ENCODE peak calls at places on chromosomes 16 and 17, in four cellular contexts. E is PC-3, K is aorta, V is heart left ventricle. O is an unnamed sample.

GRCh38 chr17:29524692-29525091 is 42.1 kb downstream of the ABHD15 start:
- DNase-seq in E (no peak), K (no peak), V (no peak), O (no peak)

GRCh38 chr17:28346746-28347246 is 10.5 kb downstream of the POLDIP2 start:
- DNase-seq in E (no peak), K (no peak), V (no peak), O (no peak)

GRCh38 chr16:49455181-49455990 is 81.8 kb downstream of the C16orf78 start:
- DNase-seq in E (no peak), K (no peak), V (no peak), O (no peak)

GRCh38 chr17:58789160-58789559 is 33.5 kb downstream of the PPM1E start:
- DNase-seq in E (no peak), K (no peak), V (no peak), O (no peak)

GRCh38 chr16:3149630-3150345 is 15.0 kb downstream of the ZNF213 start:
- DNase-seq in E (peak; percentile 44), K (peak; percentile 80), V (peak; percentile 76), O (peak; percentile 78)

GRCh38 chr17:44331249-44331760 is 6.7 kb upstream of the SLC25A39 start:
- DNase-seq in E (peak; percentile 97), K (no peak), V (peak; percentile 76), O (peak; percentile 72)

GRCh38 chr17:64115871-64116534 is 13.9 kb downstream of the ERN1 start:
- DNase-seq in E (peak; percentile 95), K (no peak), V (no peak), O (peak; percentile 91)

GRCh38 chr16:88686062-88686438 is 257 bp downstream of the SNAI3 start:
- DNase-seq in E (peak; percentile 26), K (no peak), V (no peak), O (peak; percentile 37)

GRCh38 chr17:60613325-60613724 is 13.3 kb downstream of the PPM1D start:
- DNase-seq in E (no peak), K (no peak), V (no peak), O (no peak)

GRCh38 chr17:48333034-48333491 is 97.0 kb downstream of the SKAP1 start:
- DNase-seq in E (peak; percentile 41), K (no peak), V (no peak), O (peak; percentile 76)

GRCh38 chr16:3266873-3267537 is 10.6 kb upstream of the MEFV start:
- DNase-seq in E (peak; percentile 52), K (no peak), V (no peak), O (peak; percentile 86)

GRCh38 chr17:46972346-46972745 is 6.7 kb downstream of the RPRML start:
- DNase-seq in E (no peak), K (no peak), V (peak; percentile 22), O (no peak)

GRCh38 chr16:4617880-4618279 is 3.2 kb upstream of the UBALD1 start:
- DNase-seq in E (no peak), K (no peak), V (no peak), O (no peak)

GRCh38 chr17:48037036-48037881 is at the start of gene COPZ2:
- DNase-seq in E (no peak), K (peak; percentile 83), V (peak; percentile 70), O (peak; percentile 91)

GRCh38 chr17:47941998-47942490 is 673 bp downstream of the PNPO start:
- DNase-seq in E (no peak), K (no peak), V (no peak), O (peak; percentile 37)

GRCh38 chr17:74274060-74274702 is at the start of gene DNAI2:
- DNase-seq in E (no peak), K (no peak), V (no peak), O (no peak)

GRCh38 chr17:42456223-42457106 is 2.2 kb upstream of the ATP6V0A1 start:
- DNase-seq in E (no peak), K (no peak), V (peak; percentile 28), O (peak; percentile 80)

GRCh38 chr17:3335876-3336275 is 37.7 kb upstream of the OR3A1 start:
- DNase-seq in E (peak; percentile 47), K (no peak), V (no peak), O (no peak)

GRCh38 chr17:31541559-31541958 is 150.1 kb downstream of the RAB11FIP4 start:
- DNase-seq in E (no peak), K (no peak), V (no peak), O (peak; percentile 62)

GRCh38 chr17:42895185-42895555 is 5.4 kb upstream of the G6PC1 start:
- DNase-seq in E (peak; percentile 82), K (peak; percentile 85), V (no peak), O (peak; percentile 97)

GRCh38 chr16:5862103-5863003 is 764.8 kb upstream of the EEF2KMT start:
- DNase-seq in E (no peak), K (no peak), V (no peak), O (no peak)

GRCh38 chr17:69870751-69871199 is 204.2 kb upstream of the KCNJ16 start:
- DNase-seq in E (peak; percentile 38), K (no peak), V (no peak), O (peak; percentile 78)

GRCh38 chr16:30069575-30070462 is 4.3 kb downstream of the ALDOA start:
- DNase-seq in E (no peak), K (no peak), V (no peak), O (no peak)

GRCh38 chr16:72427001-72427785 is 255.2 kb upstream of the PMFBP1 start:
- DNase-seq in E (no peak), K (no peak), V (no peak), O (no peak)

GRCh38 chr17:13323990-13324389 is 277.7 kb downstream of the HS3ST3A1 start:
- DNase-seq in E (no peak), K (no peak), V (no peak), O (no peak)

GRCh38 chr17:52032454-52032853 is 126.1 kb downstream of the CA10 start:
- DNase-seq in E (no peak), K (no peak), V (no peak), O (no peak)

GRCh38 chr17:44522883-44523671 is 19.9 kb upstream of the GPATCH8 start:
- DNase-seq in E (peak; percentile 83), K (peak; percentile 86), V (peak; percentile 54), O (peak; percentile 86)

GRCh38 chr16:14378131-14378551 is 251.9 kb downstream of the PARN start:
- DNase-seq in E (peak; percentile 91), K (no peak), V (no peak), O (peak; percentile 76)

GRCh38 chr16:14374451-14375131 is 255.5 kb downstream of the PARN start:
- DNase-seq in E (no peak), K (no peak), V (no peak), O (no peak)

GRCh38 chr16:14378684-14379467 is 251.2 kb downstream of the PARN start:
- DNase-seq in E (peak; percentile 60), K (no peak), V (no peak), O (peak; percentile 92)

GRCh38 chr16:14375132-14375491 is 254.9 kb downstream of the PARN start:
- DNase-seq in E (no peak), K (no peak), V (no peak), O (peak; percentile 28)

GRCh38 chr16:14377326-14377725 is 252.7 kb downstream of the PARN start:
- DNase-seq in E (no peak), K (no peak), V (no peak), O (peak; percentile 45)
- H3K4me1 ChIP-seq in E (peaks cover 27% of the 10 kb centered on the region), K (no peaks in the 10 kb centered on the region), V (no peaks in the 10 kb centered on the region), O (peaks cover 19% of the 10 kb centered on the region)

GRCh38 chr17:76562734-76563148 is 22.9 kb downstream of the PRCD start:
- DNase-seq in E (peak; percentile 81), K (no peak), V (no peak), O (peak; percentile 92)
- H3K4me1 ChIP-seq in E (peaks cover 60% of the 10 kb centered on the region), K (no peaks in the 10 kb centered on the region), V (peaks cover 14% of the 10 kb centered on the region), O (peaks cover 41% of the 10 kb centered on the region)

GRCh38 chr16:70711211-70711978 is 25.5 kb upstream of the MTSS2 start:
- DNase-seq in E (no peak), K (no peak), V (no peak), O (no peak)

GRCh38 chr16:70708381-70709253 is 22.8 kb upstream of the MTSS2 start:
- DNase-seq in E (no peak), K (no peak), V (no peak), O (no peak)

GRCh38 chr16:70710422-70711210 is 24.8 kb upstream of the MTSS2 start:
- DNase-seq in E (no peak), K (no peak), V (no peak), O (no peak)

GRCh38 chr16:70709961-70710360 is 24.1 kb upstream of the MTSS2 start:
- DNase-seq in E (no peak), K (no peak), V (no peak), O (no peak)

GRCh38 chr16:70709457-70709856 is 23.6 kb upstream of the MTSS2 start:
- DNase-seq in E (no peak), K (no peak), V (no peak), O (no peak)
- H3K4me1 ChIP-seq in E (peaks cover 25% of the 10 kb centered on the region), K (no peaks in the 10 kb centered on the region), V (peaks cover 2% of the 10 kb centered on the region), O (peaks cover 41% of the 10 kb centered on the region)

GRCh38 chr17:82882715-82883446 is 43.1 kb upstream of the ZNF750 start:
- DNase-seq in E (no peak), K (peak; percentile 79), V (no peak), O (no peak)
- H3K4me1 ChIP-seq in E (peaks cover 24% of the 10 kb centered on the region), K (no peaks in the 10 kb centered on the region), V (peaks cover 32% of the 10 kb centered on the region), O (peaks cover 12% of the 10 kb centered on the region)